ENCODE peak calls at places on chromosomes 1 and 21, in ten cellular contexts. H is choroid plexus epithelial cell, E is kidney tubule cell, A is HL-60, S is tibial artery, W is cardiac muscle cell, J is osteocyte, L is activated gamma-delta T cell, B is fibroblast of pulmonary artery, K is Right ventricle myocardium superior. I is an unnamed sample.

GRCh38 chr1:161242313-161242712 is 4.3 kb upstream of the NR1I3 start:
- DNase-seq in J (no peak), L (no peak), E (peak), S (no peak), W (no peak), K (no peak), A (no peak), B (no peak), H (no peak), I (no peak)

GRCh38 chr1:182279724-182280506 is 111.7 kb downstream of the GLUL start:
- DNase-seq in H (no peak), A (no peak), E (no peak), K (peak), L (no peak), S (no peak), B (no peak), W (no peak), J (no peak), I (no peak)

GRCh38 chr1:21931171-21932093 is 5.7 kb downstream of the HSPG2 start:
- DNase-seq in A (no peak), H (peak), J (no peak), S (peak), L (no peak), W (peak), E (peak), B (peak), K (peak), I (no peak)

GRCh38 chr21:45377866-45378257 is 27.1 kb upstream of the COL18A1 start:
- DNase-seq in J (no peak), W (no peak), K (no peak), E (no peak), B (no peak), L (no peak), A (no peak), S (no peak), H (no peak), I (no peak)

GRCh38 chr1:46302091-46303037 is 1.1 kb downstream of the LRRC41 start:
- DNase-seq in A (peak), B (peak), W (peak), K (peak), J (peak), S (peak), L (peak), H (peak), E (peak), I (peak)

GRCh38 chr21:41857771-41858300 is 21.3 kb downstream of the PRDM15 start:
- DNase-seq in E (no peak), A (no peak), H (no peak), K (no peak), B (no peak), W (no peak), J (no peak), S (peak), L (no peak), I (no peak)

GRCh38 chr1:183655562-183656075 is 2.5 kb upstream of the APOBEC4 start:
- DNase-seq in L (no peak), H (peak), A (peak), S (peak), W (peak), B (peak), J (peak), K (peak), E (peak), I (peak)

GRCh38 chr1:204763773-204764427 is 78.4 kb upstream of the LRRN2 start:
- DNase-seq in B (peak), J (no peak), H (peak), W (peak), E (peak), A (peak), S (peak), L (peak), K (peak), I (peak)

GRCh38 chr1:33640114-33640660 is 167.7 kb downstream of the ZSCAN20 start:
- DNase-seq in A (no peak), H (peak), L (no peak), S (no peak), B (peak), K (no peak), E (no peak), J (no peak), W (peak), I (no peak)

I was measured in activated T-helper 2 cell treated with anti-CD3 and anti-CD28 coated beads, Interferon-gamma antibody, Interleukin-2, Interleukin-4, amounts not matched to agents 10 μg/mL and 5 μg/mL and 100 μg/mL, durations not matched to agents 14 hours and 24 hours and 36 hours.